ENCODE peak calls at places on chromosome 20, in eight cellular contexts. C is AG04450, T is nephron progenitor cell, R is cardiac fibroblast, Z is fibroblast of the aortic adventitia, D is OCI-LY7, X is tibial artery, M is H9. N is an unnamed sample.
A peak's percentile ranks its signal among the peaks of the same experiment; 100 is the strongest.

GRCh38 chr20:50504231-50504823 is 5.9 kb upstream of the PTPN1 start:
- DNase-seq in R (peak; percentile 62), T (no peak), C (no peak), Z (peak; percentile 40), D (peak; percentile 41), M (no peak), X (no peak), N (no peak)

GRCh38 chr20:42277203-42277602 is 659.0 kb upstream of the CHD6 start:
- DNase-seq in R (no peak), M (no peak), D (no peak), Z (no peak), C (no peak), X (no peak), T (no peak), N (no peak)

GRCh38 chr20:49831770-49832631 is 19.4 kb downstream of the SLC9A8 start:
- DNase-seq in T (no peak), M (no peak), D (no peak), X (no peak), Z (no peak), C (no peak), R (no peak), N (no peak)

GRCh38 chr20:50575869-50576720 is 65.9 kb downstream of the PTPN1 start:
- DNase-seq in T (peak; percentile 63), X (peak; percentile 75), R (peak; percentile 78), Z (peak; percentile 59), M (peak; percentile 76), C (no peak), D (peak; percentile 70), N (no peak)

GRCh38 chr20:61628480-61628879 is 376.4 kb downstream of the CDH4 start:
- DNase-seq in R (no peak), T (no peak), X (no peak), D (no peak), Z (no peak), C (no peak), M (no peak), N (no peak)

GRCh38 chr20:31596831-31597482 is 8.1 kb upstream of the ID1 start:
- DNase-seq in M (no peak), T (no peak), D (no peak), X (no peak), Z (no peak), R (no peak), C (no peak), N (no peak)

GRCh38 chr20:3248993-3249347 is 10.0 kb upstream of the SLC4A11 start:
- DNase-seq in Z (no peak), X (no peak), R (no peak), C (no peak), D (no peak), T (no peak), M (no peak), N (no peak)

GRCh38 chr20:34892671-34893070 is 16.3 kb downstream of the ACSS2 start:
- DNase-seq in T (no peak), R (no peak), C (no peak), X (no peak), Z (no peak), M (no peak), D (no peak), N (no peak)

GRCh38 chr20:50368813-50369224 is 141.4 kb upstream of the PTPN1 start:
- DNase-seq in R (peak; percentile 65), D (no peak), X (no peak), M (no peak), Z (peak; percentile 34), C (peak; percentile 20), T (no peak), N (no peak)

GRCh38 chr20:23721962-23722361 is 28.8 kb downstream of the CST1 start:
- DNase-seq in T (no peak), X (no peak), D (no peak), M (no peak), R (no peak), Z (no peak), C (no peak), N (no peak)

GRCh38 chr20:5024982-5025381 is 23.7 kb upstream of the SLC23A2 start:
- DNase-seq in M (no peak), C (no peak), X (no peak), T (no peak), R (no peak), D (no peak), Z (no peak), N (no peak)

GRCh38 chr20:57175397-57176010 is 90.9 kb downstream of the BMP7 start:
- DNase-seq in C (no peak), Z (no peak), D (no peak), M (no peak), T (no peak), R (no peak), X (no peak), N (no peak)

GRCh38 chr20:57174737-57175136 is 91.7 kb downstream of the BMP7 start:
- DNase-seq in C (no peak), D (no peak), T (no peak), R (no peak), Z (no peak), X (no peak), M (no peak), N (no peak)

GRCh38 chr20:57173986-57174385 is 92.5 kb downstream of the BMP7 start:
- DNase-seq in C (no peak), R (no peak), X (no peak), T (no peak), D (no peak), Z (no peak), M (no peak), N (no peak)

GRCh38 chr20:57170343-57170742 is 96.1 kb downstream of the BMP7 start:
- DNase-seq in X (no peak), T (peak; percentile 15), R (no peak), M (no peak), Z (no peak), D (no peak), C (no peak), N (no peak)

DNA sequence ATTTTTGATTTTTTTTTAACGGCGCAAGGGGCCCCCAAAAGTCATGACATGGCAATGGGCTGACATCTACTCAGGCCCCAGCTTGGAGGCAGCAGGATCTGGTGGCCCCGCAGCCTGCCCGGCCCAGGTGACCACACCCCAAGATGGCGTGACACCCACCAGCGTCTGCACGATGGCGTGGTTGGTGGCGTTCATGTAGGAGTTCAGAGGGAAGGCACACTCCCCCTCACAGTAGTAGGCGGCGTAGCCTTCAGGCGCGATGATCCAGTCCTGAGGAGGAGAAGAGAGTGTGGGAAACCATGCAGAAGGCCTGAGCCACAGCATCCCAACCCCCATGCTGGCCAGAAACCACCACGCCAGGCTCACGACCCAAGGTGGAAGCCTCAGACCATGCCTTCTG is 93.4 kb downstream of the BMP7 start:
- DNase-seq in D (no peak), C (no peak), T (no peak), Z (no peak), X (no peak), M (no peak), R (no peak), N (no peak)
- TF ChIP-seq CTCF in D (no peak), C (no peak), T (no peak), Z (no peak), X (no peak), M (no peak), R (no peak), N (no peak)

DNA sequence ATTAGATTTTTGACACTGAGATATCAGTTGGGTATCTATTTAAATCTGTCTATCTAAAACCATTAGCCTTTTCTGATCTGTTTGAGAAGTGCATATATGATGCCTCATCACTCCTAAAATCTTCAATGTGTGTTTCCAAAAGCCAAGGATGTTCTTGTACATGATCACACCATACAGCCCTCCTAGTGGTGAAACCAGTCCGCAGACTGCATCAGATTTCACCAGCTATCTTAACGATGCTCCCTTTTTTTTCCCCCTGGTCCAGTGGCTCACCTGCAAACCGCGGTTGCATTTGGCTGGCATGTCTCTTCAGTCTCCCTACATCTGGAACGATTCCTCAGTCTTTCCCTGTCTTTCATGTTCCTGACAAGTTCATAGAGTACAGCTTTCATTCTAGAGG is 4.0 kb downstream of the KIZ start:
- DNase-seq in C (no peak), T (no peak), X (no peak), R (no peak), D (no peak), M (no peak), Z (no peak), N (no peak)
- TF ChIP-seq CTCF in C (no peak), T (no peak), X (no peak), R (no peak), D (no peak), M (peak; percentile 52), Z (no peak), N (no peak)

DNA sequence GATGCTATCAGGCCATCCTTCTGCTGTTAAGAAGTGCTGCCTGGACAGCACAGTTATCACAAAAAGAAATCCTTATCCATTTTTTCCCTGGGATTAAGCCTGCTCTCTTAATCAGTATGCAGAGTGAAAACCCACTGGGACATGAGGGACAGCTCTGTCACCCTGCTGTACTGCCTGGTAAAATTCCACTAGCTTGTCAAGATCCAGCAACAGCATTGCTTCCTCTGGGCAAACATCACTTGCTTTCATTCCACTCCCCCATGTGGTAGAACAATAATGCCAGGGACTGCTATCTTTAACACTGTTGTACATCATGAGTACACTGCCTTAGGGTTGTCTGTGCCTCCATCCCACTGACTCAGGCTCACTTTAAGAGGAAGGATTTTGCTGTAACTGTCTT is 331.3 kb downstream of the KIF16B start:
- DNase-seq in R (no peak), Z (no peak), M (no peak), C (no peak), D (peak; percentile 40), X (no peak), T (no peak), N (no peak)
- TF ChIP-seq CTCF in R (no peak), Z (no peak), M (peak; percentile 16), C (no peak), D (peak; percentile 48), X (no peak), T (no peak), N (peak; percentile 9)

DNA sequence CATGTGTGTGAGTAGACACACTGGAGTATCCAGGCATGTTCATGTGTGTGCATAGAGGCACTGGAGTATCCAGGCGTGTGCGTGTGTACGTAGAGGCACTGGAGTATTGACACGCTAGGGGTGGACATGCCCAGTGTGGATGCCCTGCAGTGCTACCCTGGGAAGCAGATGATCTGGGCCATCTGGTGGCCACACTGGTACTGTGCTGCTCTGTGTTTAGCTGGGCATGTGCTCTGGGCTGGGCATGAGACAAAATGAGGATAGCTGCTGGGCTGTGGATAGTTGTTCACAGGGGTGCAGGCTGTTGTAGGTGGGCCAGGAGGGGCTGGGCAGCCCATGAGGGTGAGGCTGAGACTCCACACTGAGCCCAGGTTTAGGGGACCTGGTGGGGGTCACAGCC is 24.0 kb upstream of the NPBWR2 start:
- DNase-seq in X (peak; percentile 10), T (peak; percentile 1), M (no peak), R (peak; percentile 6), C (no peak), Z (peak; percentile 2), D (no peak), N (no peak)
- TF ChIP-seq CTCF in X (no peak), T (no peak), M (peak; percentile 30), R (peak; percentile 23), C (peak; percentile 23), Z (peak; percentile 21), D (no peak), N (no peak)

GRCh38 chr20:62668441-62669027 is 26.2 kb downstream of the SLCO4A1 start:
- DNase-seq in R (peak; percentile 86), C (peak; percentile 54), D (peak; percentile 24), X (peak; percentile 79), M (peak; percentile 73), T (peak; percentile 83), Z (peak; percentile 81), N (peak; percentile 44)
- TF ChIP-seq CTCF in R (peak; percentile 87), C (peak; percentile 97), D (peak; percentile 76), X (peak; percentile 84), M (peak; percentile 85), T (peak; percentile 91), Z (peak; percentile 93), N (peak; percentile 85)

N was measured in AG09319.